ENCODE peak calls at places on chromosomes 5 and 9, in six cellular contexts. One of them, this sample, is unnamed.

GRCh38 chr9:72667181-72667580 is 145.8 kb downstream of the TMC1 start:
- DNase-seq in T-helper 2 cell: no peak
- DNase-seq in iPS-NIHi11: no peak
- DNase-seq in HFFc6: no peak
- DNase-seq in posterior vena cava: no peak
- DNase-seq in tibial nerve: no peak
- DNase-seq in this sample: no peak

GRCh38 chr5:32092938-32093812 is 80.9 kb downstream of the GOLPH3 start:
- DNase-seq in T-helper 2 cell: peak; percentile 13
- DNase-seq in iPS-NIHi11: peak; percentile 83
- DNase-seq in HFFc6: peak; percentile 73
- DNase-seq in posterior vena cava: no peak
- DNase-seq in tibial nerve: peak; percentile 41
- DNase-seq in this sample: peak; percentile 80

GRCh38 chr9:135332516-135332915 is 147.1 kb upstream of the PPP1R26 start:
- DNase-seq in T-helper 2 cell: no peak
- DNase-seq in iPS-NIHi11: no peak
- DNase-seq in HFFc6: no peak
- DNase-seq in posterior vena cava: no peak
- DNase-seq in tibial nerve: no peak
- DNase-seq in this sample: no peak

GRCh38 chr9:6538666-6539071 is 106.9 kb downstream of the GLDC start:
- DNase-seq in T-helper 2 cell: no peak
- DNase-seq in iPS-NIHi11: no peak
- DNase-seq in HFFc6: no peak
- DNase-seq in posterior vena cava: no peak
- DNase-seq in tibial nerve: no peak
- DNase-seq in this sample: no peak

GRCh38 chr5:81247441-81247972 is 14.4 kb downstream of the CKMT2 start:
- DNase-seq in T-helper 2 cell: no peak
- DNase-seq in iPS-NIHi11: no peak
- DNase-seq in HFFc6: peak; percentile 31
- DNase-seq in posterior vena cava: no peak
- DNase-seq in tibial nerve: no peak
- DNase-seq in this sample: no peak

GRCh38 chr5:63175850-63176249 is 597.2 kb downstream of the LRRC70 start:
- DNase-seq in T-helper 2 cell: no peak
- DNase-seq in iPS-NIHi11: no peak
- DNase-seq in HFFc6: no peak
- DNase-seq in posterior vena cava: no peak
- DNase-seq in tibial nerve: no peak
- DNase-seq in this sample: no peak

GRCh38 chr9:92324889-92325268 is 271 bp downstream of the NOL8 start:
- DNase-seq in T-helper 2 cell: no peak
- DNase-seq in iPS-NIHi11: no peak
- DNase-seq in HFFc6: peak; percentile 4
- DNase-seq in posterior vena cava: no peak
- DNase-seq in tibial nerve: no peak
- DNase-seq in this sample: no peak

GRCh38 chr5:150323092-150323491 is 20.4 kb upstream of the ARSI start:
- DNase-seq in T-helper 2 cell: no peak
- DNase-seq in iPS-NIHi11: no peak
- DNase-seq in HFFc6: peak; percentile 5
- DNase-seq in posterior vena cava: no peak
- DNase-seq in tibial nerve: no peak
- DNase-seq in this sample: no peak

GRCh38 chr5:86565197-86565789 is 52.4 kb upstream of the COX7C start:
- DNase-seq in T-helper 2 cell: no peak
- DNase-seq in iPS-NIHi11: no peak
- DNase-seq in HFFc6: no peak
- DNase-seq in posterior vena cava: no peak
- DNase-seq in tibial nerve: no peak
- DNase-seq in this sample: no peak

GRCh38 chr9:70952131-70952727 is 169.2 kb downstream of the TRPM3 start:
- DNase-seq in T-helper 2 cell: no peak
- DNase-seq in iPS-NIHi11: no peak
- DNase-seq in HFFc6: peak; percentile 32
- DNase-seq in posterior vena cava: no peak
- DNase-seq in tibial nerve: no peak
- DNase-seq in this sample: no peak

GRCh38 chr9:124502711-124503702 is 4.2 kb downstream of the NR5A1 start:
- DNase-seq in T-helper 2 cell: no peak
- DNase-seq in iPS-NIHi11: no peak
- DNase-seq in HFFc6: no peak
- DNase-seq in posterior vena cava: no peak
- DNase-seq in tibial nerve: no peak
- DNase-seq in this sample: no peak

GRCh38 chr5:113059232-113059805 is 82.7 kb downstream of the DCP2 start:
- DNase-seq in T-helper 2 cell: no peak
- DNase-seq in iPS-NIHi11: no peak
- DNase-seq in HFFc6: no peak
- DNase-seq in posterior vena cava: no peak
- DNase-seq in tibial nerve: no peak
- DNase-seq in this sample: peak; percentile 28

GRCh38 chr5:122129332-122129731 is at the start of gene ZNF474:
- DNase-seq in T-helper 2 cell: no peak
- DNase-seq in iPS-NIHi11: peak; percentile 59
- DNase-seq in HFFc6: peak; percentile 98
- DNase-seq in posterior vena cava: no peak
- DNase-seq in tibial nerve: no peak
- DNase-seq in this sample: peak; percentile 22

GRCh38 chr5:141945511-141946024 is 12.4 kb downstream of the PCDH12 start:
- DNase-seq in T-helper 2 cell: no peak
- DNase-seq in iPS-NIHi11: peak; percentile 58
- DNase-seq in HFFc6: no peak
- DNase-seq in posterior vena cava: no peak
- DNase-seq in tibial nerve: no peak
- DNase-seq in this sample: no peak

GRCh38 chr9:133505186-133505830 is 19.5 kb downstream of the MYMK start:
- DNase-seq in T-helper 2 cell: no peak
- DNase-seq in iPS-NIHi11: no peak
- DNase-seq in HFFc6: peak; percentile 13
- DNase-seq in posterior vena cava: no peak
- DNase-seq in tibial nerve: no peak
- DNase-seq in this sample: no peak

GRCh38 chr5:32115985-32116384 is 58.1 kb downstream of the GOLPH3 start:
- DNase-seq in T-helper 2 cell: no peak
- DNase-seq in iPS-NIHi11: peak; percentile 21
- DNase-seq in HFFc6: no peak
- DNase-seq in posterior vena cava: no peak
- DNase-seq in tibial nerve: no peak
- DNase-seq in this sample: peak; percentile 31

GRCh38 chr5:9437741-9438240 is 108.1 kb downstream of the SEMA5A start:
- DNase-seq in T-helper 2 cell: no peak
- DNase-seq in iPS-NIHi11: no peak
- DNase-seq in HFFc6: peak; percentile 91
- DNase-seq in posterior vena cava: no peak
- DNase-seq in tibial nerve: no peak
- DNase-seq in this sample: no peak

GRCh38 chr9:86892576-86892975 is 54.7 kb downstream of the GAS1 start:
- DNase-seq in T-helper 2 cell: no peak
- DNase-seq in iPS-NIHi11: no peak
- DNase-seq in HFFc6: no peak
- DNase-seq in posterior vena cava: no peak
- DNase-seq in tibial nerve: no peak
- DNase-seq in this sample: no peak

GRCh38 chr5:96149546-96149945 is 187.9 kb upstream of the ELL2 start:
- DNase-seq in T-helper 2 cell: no peak
- DNase-seq in iPS-NIHi11: no peak
- DNase-seq in HFFc6: peak; percentile 54
- DNase-seq in posterior vena cava: no peak
- DNase-seq in tibial nerve: no peak
- DNase-seq in this sample: no peak

GRCh38 chr9:89999534-90000370 is 394.9 kb downstream of the GADD45G start:
- DNase-seq in T-helper 2 cell: no peak
- DNase-seq in iPS-NIHi11: no peak
- DNase-seq in HFFc6: no peak
- DNase-seq in posterior vena cava: no peak
- DNase-seq in tibial nerve: no peak
- DNase-seq in this sample: peak; percentile 42

GRCh38 chr9:3662671-3663070 is 136.9 kb upstream of the RFX3 start:
- DNase-seq in T-helper 2 cell: no peak
- DNase-seq in iPS-NIHi11: no peak
- DNase-seq in HFFc6: no peak
- DNase-seq in posterior vena cava: no peak
- DNase-seq in tibial nerve: no peak
- DNase-seq in this sample: no peak

GRCh38 chr9:79477955-79478751 is 93.6 kb upstream of the TLE4 start:
- DNase-seq in T-helper 2 cell: no peak
- DNase-seq in iPS-NIHi11: peak; percentile 40
- DNase-seq in HFFc6: no peak
- DNase-seq in posterior vena cava: no peak
- DNase-seq in tibial nerve: no peak
- DNase-seq in this sample: peak; percentile 89

GRCh38 chr5:171713152-171713551 is 72.5 kb upstream of the SMIM23 start:
- DNase-seq in T-helper 2 cell: no peak
- DNase-seq in iPS-NIHi11: no peak
- DNase-seq in HFFc6: no peak
- DNase-seq in posterior vena cava: no peak
- DNase-seq in tibial nerve: no peak
- DNase-seq in this sample: no peak

GRCh38 chr9:34505370-34506120 is 17.2 kb downstream of the ENHO start:
- DNase-seq in T-helper 2 cell: no peak
- DNase-seq in iPS-NIHi11: no peak
- DNase-seq in HFFc6: no peak
- DNase-seq in posterior vena cava: peak; percentile 67
- DNase-seq in tibial nerve: no peak
- DNase-seq in this sample: no peak

GRCh38 chr9:76646249-76646648 is 118.0 kb upstream of the PCA3 start:
- DNase-seq in T-helper 2 cell: no peak
- DNase-seq in iPS-NIHi11: no peak
- DNase-seq in HFFc6: no peak
- DNase-seq in posterior vena cava: no peak
- DNase-seq in tibial nerve: no peak
- DNase-seq in this sample: peak; percentile 34

GRCh38 chr5:95895771-95896170 is 65.9 kb downstream of the ELL2 start:
- DNase-seq in T-helper 2 cell: no peak
- DNase-seq in iPS-NIHi11: peak; percentile 17
- DNase-seq in HFFc6: no peak
- DNase-seq in posterior vena cava: no peak
- DNase-seq in tibial nerve: no peak
- DNase-seq in this sample: no peak

GRCh38 chr5:37198066-37198465 is 51.1 kb downstream of the CPLANE1 start:
- DNase-seq in T-helper 2 cell: no peak
- DNase-seq in iPS-NIHi11: no peak
- DNase-seq in HFFc6: no peak
- DNase-seq in posterior vena cava: no peak
- DNase-seq in tibial nerve: no peak
- DNase-seq in this sample: no peak

GRCh38 chr9:16744386-16744785 is 126.1 kb downstream of the BNC2 start:
- DNase-seq in T-helper 2 cell: no peak
- DNase-seq in iPS-NIHi11: no peak
- DNase-seq in HFFc6: peak; percentile 4
- DNase-seq in posterior vena cava: no peak
- DNase-seq in tibial nerve: no peak
- DNase-seq in this sample: no peak

GRCh38 chr9:124873664-124874063 is 11.7 kb downstream of the ARPC5L start:
- DNase-seq in T-helper 2 cell: peak; percentile 73
- DNase-seq in iPS-NIHi11: no peak
- DNase-seq in HFFc6: no peak
- DNase-seq in posterior vena cava: no peak
- DNase-seq in tibial nerve: no peak
- DNase-seq in this sample: no peak

GRCh38 chr5:3353561-3353960 is 242.1 kb upstream of the IRX1 start:
- DNase-seq in T-helper 2 cell: no peak
- DNase-seq in iPS-NIHi11: no peak
- DNase-seq in HFFc6: no peak
- DNase-seq in posterior vena cava: no peak
- DNase-seq in tibial nerve: no peak
- DNase-seq in this sample: no peak

GRCh38 chr5:149932445-149933350 is 11.9 kb downstream of the PDE6A start:
- DNase-seq in T-helper 2 cell: no peak
- DNase-seq in iPS-NIHi11: peak; percentile 48
- DNase-seq in HFFc6: peak; percentile 15
- DNase-seq in posterior vena cava: no peak
- DNase-seq in tibial nerve: no peak
- DNase-seq in this sample: no peak

GRCh38 chr5:117999939-118000549 is 988.3 kb downstream of the DTWD2 start:
- DNase-seq in T-helper 2 cell: no peak
- DNase-seq in iPS-NIHi11: no peak
- DNase-seq in HFFc6: no peak
- DNase-seq in posterior vena cava: no peak
- DNase-seq in tibial nerve: no peak
- DNase-seq in this sample: no peak

This sample was measured in HEK293T.